ENCODE peak calls at places on chromosome 9, in ten cellular contexts. One of them, this sample, is unnamed.

GRCh38 chr9:107242073-107243063 is 40.7 kb upstream of the RAD23B start:
- DNase-seq in hippocampal formation: no peak
- DNase-seq in M059J: peak; percentile 69
- DNase-seq in HuH-7: no peak
- DNase-seq in ELF-1: no peak
- DNase-seq in ovary: no peak
- DNase-seq in coronary artery: no peak
- DNase-seq in stimulated activated CD8-positive, alpha-beta memory T cell treated with anti-CD3 and anti-CD28 coated beads, Interleukin-12 subunit alpha, Interleukin-12 subunit beta, amount 100 ng/mL, for 1 hour: no peak
- DNase-seq in AG10803: peak; percentile 65
- DNase-seq in astrocyte of the spinal cord: peak; percentile 33
- DNase-seq in this sample: no peak

GRCh38 chr9:133607976-133608375 is 1.2 kb downstream of the FAM163B start:
- DNase-seq in M059J: no peak
- DNase-seq in hippocampal formation: no peak
- DNase-seq in stimulated activated CD8-positive, alpha-beta memory T cell treated with anti-CD3 and anti-CD28 coated beads, Interleukin-12 subunit alpha, Interleukin-12 subunit beta, amount 100 ng/mL, for 1 hour: no peak
- DNase-seq in HuH-7: no peak
- DNase-seq in AG10803: no peak
- DNase-seq in ELF-1: no peak
- DNase-seq in coronary artery: no peak
- DNase-seq in astrocyte of the spinal cord: no peak
- DNase-seq in ovary: no peak
- DNase-seq in this sample: no peak

GRCh38 chr9:114366334-114367128 is 21.3 kb downstream of the AKNA start:
- DNase-seq in ELF-1: no peak
- DNase-seq in HuH-7: peak; percentile 52
- DNase-seq in stimulated activated CD8-positive, alpha-beta memory T cell treated with anti-CD3 and anti-CD28 coated beads, Interleukin-12 subunit alpha, Interleukin-12 subunit beta, amount 100 ng/mL, for 1 hour: no peak
- DNase-seq in AG10803: peak; percentile 92
- DNase-seq in M059J: peak; percentile 95
- DNase-seq in ovary: no peak
- DNase-seq in astrocyte of the spinal cord: peak; percentile 92
- DNase-seq in coronary artery: no peak
- DNase-seq in hippocampal formation: no peak
- DNase-seq in this sample: no peak

GRCh38 chr9:128098936-128099931 is 28.3 kb downstream of the PTGES2 start:
- DNase-seq in stimulated activated CD8-positive, alpha-beta memory T cell treated with anti-CD3 and anti-CD28 coated beads, Interleukin-12 subunit alpha, Interleukin-12 subunit beta, amount 100 ng/mL, for 1 hour: no peak
- DNase-seq in ELF-1: peak; percentile 50
- DNase-seq in ovary: no peak
- DNase-seq in AG10803: peak; percentile 65
- DNase-seq in coronary artery: peak; percentile 81
- DNase-seq in HuH-7: no peak
- DNase-seq in M059J: no peak
- DNase-seq in astrocyte of the spinal cord: no peak
- DNase-seq in hippocampal formation: no peak
- DNase-seq in this sample: no peak

GRCh38 chr9:24832307-24832706 is 286.6 kb upstream of the IZUMO3 start:
- DNase-seq in hippocampal formation: no peak
- DNase-seq in ELF-1: peak; percentile 1
- DNase-seq in ovary: no peak
- DNase-seq in astrocyte of the spinal cord: no peak
- DNase-seq in M059J: no peak
- DNase-seq in stimulated activated CD8-positive, alpha-beta memory T cell treated with anti-CD3 and anti-CD28 coated beads, Interleukin-12 subunit alpha, Interleukin-12 subunit beta, amount 100 ng/mL, for 1 hour: no peak
- DNase-seq in coronary artery: no peak
- DNase-seq in HuH-7: no peak
- DNase-seq in AG10803: no peak
- DNase-seq in this sample: peak; percentile 36

GRCh38 chr9:122248448-122248865 is 16.2 kb downstream of the RBM18 start:
- DNase-seq in AG10803: no peak
- DNase-seq in hippocampal formation: no peak
- DNase-seq in HuH-7: no peak
- DNase-seq in coronary artery: no peak
- DNase-seq in astrocyte of the spinal cord: no peak
- DNase-seq in M059J: no peak
- DNase-seq in ELF-1: no peak
- DNase-seq in stimulated activated CD8-positive, alpha-beta memory T cell treated with anti-CD3 and anti-CD28 coated beads, Interleukin-12 subunit alpha, Interleukin-12 subunit beta, amount 100 ng/mL, for 1 hour: no peak
- DNase-seq in ovary: no peak
- DNase-seq in this sample: no peak

GRCh38 chr9:23343226-23343625 is 482.8 kb downstream of the ELAVL2 start:
- DNase-seq in stimulated activated CD8-positive, alpha-beta memory T cell treated with anti-CD3 and anti-CD28 coated beads, Interleukin-12 subunit alpha, Interleukin-12 subunit beta, amount 100 ng/mL, for 1 hour: no peak
- DNase-seq in astrocyte of the spinal cord: no peak
- DNase-seq in M059J: no peak
- DNase-seq in coronary artery: no peak
- DNase-seq in ELF-1: no peak
- DNase-seq in ovary: no peak
- DNase-seq in hippocampal formation: no peak
- DNase-seq in HuH-7: no peak
- DNase-seq in AG10803: no peak
- DNase-seq in this sample: no peak

GRCh38 chr9:81519816-81520215 is 169.5 kb downstream of the TLE1 start:
- DNase-seq in ovary: no peak
- DNase-seq in M059J: peak; percentile 51
- DNase-seq in astrocyte of the spinal cord: no peak
- DNase-seq in ELF-1: no peak
- DNase-seq in coronary artery: no peak
- DNase-seq in hippocampal formation: no peak
- DNase-seq in stimulated activated CD8-positive, alpha-beta memory T cell treated with anti-CD3 and anti-CD28 coated beads, Interleukin-12 subunit alpha, Interleukin-12 subunit beta, amount 100 ng/mL, for 1 hour: no peak
- DNase-seq in AG10803: no peak
- DNase-seq in HuH-7: no peak
- DNase-seq in this sample: no peak

GRCh38 chr9:113995963-113996362 is 82.1 kb downstream of the AMBP start:
- DNase-seq in AG10803: no peak
- DNase-seq in ovary: peak; percentile 17
- DNase-seq in astrocyte of the spinal cord: no peak
- DNase-seq in M059J: no peak
- DNase-seq in hippocampal formation: no peak
- DNase-seq in HuH-7: no peak
- DNase-seq in coronary artery: peak; percentile 52
- DNase-seq in stimulated activated CD8-positive, alpha-beta memory T cell treated with anti-CD3 and anti-CD28 coated beads, Interleukin-12 subunit alpha, Interleukin-12 subunit beta, amount 100 ng/mL, for 1 hour: no peak
- DNase-seq in ELF-1: no peak
- DNase-seq in this sample: no peak

GRCh38 chr9:91346644-91347043 is 15.1 kb downstream of the AUH start:
- DNase-seq in hippocampal formation: no peak
- DNase-seq in stimulated activated CD8-positive, alpha-beta memory T cell treated with anti-CD3 and anti-CD28 coated beads, Interleukin-12 subunit alpha, Interleukin-12 subunit beta, amount 100 ng/mL, for 1 hour: no peak
- DNase-seq in ELF-1: no peak
- DNase-seq in HuH-7: no peak
- DNase-seq in coronary artery: no peak
- DNase-seq in M059J: no peak
- DNase-seq in AG10803: no peak
- DNase-seq in ovary: no peak
- DNase-seq in astrocyte of the spinal cord: no peak
- DNase-seq in this sample: no peak

GRCh38 chr9:100739666-100740065 is 161.8 kb downstream of the CAVIN4 start:
- DNase-seq in ELF-1: peak; percentile 76
- DNase-seq in stimulated activated CD8-positive, alpha-beta memory T cell treated with anti-CD3 and anti-CD28 coated beads, Interleukin-12 subunit alpha, Interleukin-12 subunit beta, amount 100 ng/mL, for 1 hour: no peak
- DNase-seq in M059J: no peak
- DNase-seq in AG10803: no peak
- DNase-seq in astrocyte of the spinal cord: no peak
- DNase-seq in HuH-7: no peak
- DNase-seq in ovary: no peak
- DNase-seq in hippocampal formation: no peak
- DNase-seq in coronary artery: no peak
- DNase-seq in this sample: no peak

GRCh38 chr9:92650839-92651621 is 18.9 kb downstream of the IPPK start:
- DNase-seq in astrocyte of the spinal cord: peak; percentile 51
- DNase-seq in HuH-7: no peak
- DNase-seq in hippocampal formation: no peak
- DNase-seq in ELF-1: no peak
- DNase-seq in stimulated activated CD8-positive, alpha-beta memory T cell treated with anti-CD3 and anti-CD28 coated beads, Interleukin-12 subunit alpha, Interleukin-12 subunit beta, amount 100 ng/mL, for 1 hour: no peak
- DNase-seq in ovary: peak; percentile 83
- DNase-seq in coronary artery: peak; percentile 73
- DNase-seq in AG10803: peak; percentile 82
- DNase-seq in M059J: no peak
- DNase-seq in this sample: no peak

GRCh38 chr9:131661954-131662621 is 77.8 kb downstream of the RAPGEF1 start:
- DNase-seq in M059J: no peak
- DNase-seq in ELF-1: no peak
- DNase-seq in stimulated activated CD8-positive, alpha-beta memory T cell treated with anti-CD3 and anti-CD28 coated beads, Interleukin-12 subunit alpha, Interleukin-12 subunit beta, amount 100 ng/mL, for 1 hour: no peak
- DNase-seq in HuH-7: no peak
- DNase-seq in ovary: no peak
- DNase-seq in astrocyte of the spinal cord: no peak
- DNase-seq in coronary artery: peak; percentile 36
- DNase-seq in AG10803: no peak
- DNase-seq in hippocampal formation: no peak
- DNase-seq in this sample: no peak

GRCh38 chr9:98971168-98971914 is 27.6 kb downstream of the COL15A1 start:
- DNase-seq in ELF-1: peak; percentile 71
- DNase-seq in ovary: peak; percentile 40
- DNase-seq in M059J: peak; percentile 80
- DNase-seq in astrocyte of the spinal cord: peak; percentile 80
- DNase-seq in stimulated activated CD8-positive, alpha-beta memory T cell treated with anti-CD3 and anti-CD28 coated beads, Interleukin-12 subunit alpha, Interleukin-12 subunit beta, amount 100 ng/mL, for 1 hour: no peak
- DNase-seq in hippocampal formation: peak; percentile 40
- DNase-seq in AG10803: peak; percentile 62
- DNase-seq in HuH-7: no peak
- DNase-seq in coronary artery: peak; percentile 78
- DNase-seq in this sample: no peak

GRCh38 chr9:98864257-98865180 is 57.0 kb downstream of the GALNT12 start:
- DNase-seq in ovary: no peak
- DNase-seq in coronary artery: no peak
- DNase-seq in astrocyte of the spinal cord: no peak
- DNase-seq in ELF-1: no peak
- DNase-seq in stimulated activated CD8-positive, alpha-beta memory T cell treated with anti-CD3 and anti-CD28 coated beads, Interleukin-12 subunit alpha, Interleukin-12 subunit beta, amount 100 ng/mL, for 1 hour: no peak
- DNase-seq in HuH-7: no peak
- DNase-seq in AG10803: peak; percentile 88
- DNase-seq in M059J: no peak
- DNase-seq in hippocampal formation: no peak
- DNase-seq in this sample: no peak

GRCh38 chr9:75892168-75892901 is 1.9 kb downstream of the PCSK5 start:
- DNase-seq in HuH-7: peak; percentile 47
- DNase-seq in AG10803: no peak
- DNase-seq in ovary: peak; percentile 82
- DNase-seq in astrocyte of the spinal cord: peak; percentile 12
- DNase-seq in coronary artery: peak; percentile 77
- DNase-seq in ELF-1: peak; percentile 50
- DNase-seq in stimulated activated CD8-positive, alpha-beta memory T cell treated with anti-CD3 and anti-CD28 coated beads, Interleukin-12 subunit alpha, Interleukin-12 subunit beta, amount 100 ng/mL, for 1 hour: no peak
- DNase-seq in hippocampal formation: peak; percentile 41
- DNase-seq in M059J: no peak
- DNase-seq in this sample: peak; percentile 61

GRCh38 chr9:27437652-27438373 is 86.3 kb upstream of the IFNK start:
- DNase-seq in HuH-7: no peak
- DNase-seq in hippocampal formation: no peak
- DNase-seq in stimulated activated CD8-positive, alpha-beta memory T cell treated with anti-CD3 and anti-CD28 coated beads, Interleukin-12 subunit alpha, Interleukin-12 subunit beta, amount 100 ng/mL, for 1 hour: no peak
- DNase-seq in M059J: no peak
- DNase-seq in ELF-1: no peak
- DNase-seq in coronary artery: no peak
- DNase-seq in astrocyte of the spinal cord: no peak
- DNase-seq in AG10803: peak; percentile 60
- DNase-seq in ovary: no peak
- DNase-seq in this sample: no peak

GRCh38 chr9:98158071-98158791 is 34.2 kb downstream of the CORO2A start:
- DNase-seq in ovary: no peak
- DNase-seq in hippocampal formation: no peak
- DNase-seq in AG10803: no peak
- DNase-seq in astrocyte of the spinal cord: no peak
- DNase-seq in M059J: no peak
- DNase-seq in coronary artery: no peak
- DNase-seq in stimulated activated CD8-positive, alpha-beta memory T cell treated with anti-CD3 and anti-CD28 coated beads, Interleukin-12 subunit alpha, Interleukin-12 subunit beta, amount 100 ng/mL, for 1 hour: no peak
- DNase-seq in ELF-1: no peak
- DNase-seq in HuH-7: peak; percentile 40
- DNase-seq in this sample: no peak

GRCh38 chr9:77926314-77926959 is 105.2 kb downstream of the GNAQ start:
- DNase-seq in M059J: peak; percentile 86
- DNase-seq in astrocyte of the spinal cord: peak; percentile 80
- DNase-seq in hippocampal formation: no peak
- DNase-seq in stimulated activated CD8-positive, alpha-beta memory T cell treated with anti-CD3 and anti-CD28 coated beads, Interleukin-12 subunit alpha, Interleukin-12 subunit beta, amount 100 ng/mL, for 1 hour: no peak
- DNase-seq in AG10803: peak; percentile 71
- DNase-seq in HuH-7: no peak
- DNase-seq in ELF-1: no peak
- DNase-seq in coronary artery: no peak
- DNase-seq in ovary: no peak
- DNase-seq in this sample: no peak

GRCh38 chr9:93960221-93960970 is 5.2 kb upstream of the BARX1 start:
- DNase-seq in hippocampal formation: no peak
- DNase-seq in stimulated activated CD8-positive, alpha-beta memory T cell treated with anti-CD3 and anti-CD28 coated beads, Interleukin-12 subunit alpha, Interleukin-12 subunit beta, amount 100 ng/mL, for 1 hour: no peak
- DNase-seq in ovary: peak; percentile 28
- DNase-seq in M059J: no peak
- DNase-seq in astrocyte of the spinal cord: no peak
- DNase-seq in coronary artery: no peak
- DNase-seq in ELF-1: peak; percentile 70
- DNase-seq in HuH-7: no peak
- DNase-seq in AG10803: no peak
- DNase-seq in this sample: peak; percentile 69

GRCh38 chr9:91158946-91159345 is 202.8 kb downstream of the AUH start:
- DNase-seq in stimulated activated CD8-positive, alpha-beta memory T cell treated with anti-CD3 and anti-CD28 coated beads, Interleukin-12 subunit alpha, Interleukin-12 subunit beta, amount 100 ng/mL, for 1 hour: no peak
- DNase-seq in hippocampal formation: no peak
- DNase-seq in HuH-7: no peak
- DNase-seq in AG10803: no peak
- DNase-seq in ovary: no peak
- DNase-seq in ELF-1: no peak
- DNase-seq in coronary artery: peak; percentile 35
- DNase-seq in M059J: no peak
- DNase-seq in astrocyte of the spinal cord: no peak
- DNase-seq in this sample: no peak

This sample was measured in neural progenitor cell.